ENCODE peak calls at places on chromosomes 6 and 20, in seven cellular contexts. D is HEK293T; I is stimulated activated CD8-positive, alpha-beta memory T cell treated with anti-CD3 and anti-CD28 coated beads, Interleukin-4, amount 100 ng/mL, for 24 hours; U is heart left ventricle; K is immature natural killer cell; H is MM.1S; Q is LNCaP clone FGC. Y is an unnamed sample.

GRCh38 chr6:71367763-71368162 is 79.2 kb downstream of the OGFRL1 start:
- DNase-seq in D (no peak), I (no peak), U (no peak), K (no peak), H (no peak), Q (no peak), Y (no peak)

GRCh38 chr20:17613328-17614175 is 43.7 kb downstream of the DSTN start:
- DNase-seq in D (no peak), I (no peak), U (no peak), K (peak), H (no peak), Q (no peak), Y (no peak)

GRCh38 chr6:75602897-75603395 is 1.3 kb downstream of the SENP6 start:
- DNase-seq in D (no peak), I (no peak), U (no peak), K (no peak), H (peak), Q (no peak), Y (no peak)

GRCh38 chr20:17525650-17526049 is 5.5 kb downstream of the BFSP1 start:
- DNase-seq in D (peak), I (no peak), U (no peak), K (no peak), H (peak), Q (peak), Y (no peak)

GRCh38 chr20:21396921-21397340 is 395 bp downstream of the NKX2-4 start:
- DNase-seq in D (peak), I (no peak), U (no peak), K (no peak), H (no peak), Q (no peak), Y (no peak)

GRCh38 chr6:7215140-7215539 is 97.9 kb downstream of the SSR1 start:
- DNase-seq in D (no peak), I (no peak), U (no peak), K (no peak), H (no peak), Q (no peak), Y (no peak)

GRCh38 chr6:21190701-21191588 is 402.6 kb upstream of the SOX4 start:
- DNase-seq in D (no peak), I (no peak), U (no peak), K (no peak), H (no peak), Q (no peak), Y (no peak)

GRCh38 chr6:168863467-168863866 is 390.2 kb downstream of the THBS2 start:
- DNase-seq in D (no peak), I (no peak), U (no peak), K (no peak), H (no peak), Q (no peak), Y (no peak)

GRCh38 chr6:40210628-40211056 is 276.4 kb upstream of the MOCS1 start:
- DNase-seq in D (no peak), I (no peak), U (no peak), K (no peak), H (no peak), Q (no peak), Y (no peak)